ENCODE peak calls at places on chromosomes 11 and 22, in five cellular contexts. F, X, I, A and Y are unnamed samples.

GRCh38 chr11:6099577-6099976 is 7.9 kb upstream of the OR56B4 start:
- DNase-seq in F (no peak), X (no peak), I (no peak), A (no peak), Y (no peak)

GRCh38 chr11:71562120-71562519 is 3.2 kb upstream of the KRTAP5-10 start:
- DNase-seq in F (no peak), X (no peak), I (no peak), A (no peak), Y (no peak)

GRCh38 chr11:77299528-77299993 is 1.9 kb downstream of the GDPD4 start:
- DNase-seq in F (no peak), X (no peak), I (no peak), A (no peak), Y (no peak)

GRCh38 chr11:69094915-69095290 is 46.2 kb downstream of the TPCN2 start:
- DNase-seq in F (no peak), X (no peak), I (no peak), A (no peak), Y (no peak)

GRCh38 chr11:64415996-64416728 is 57.2 kb downstream of the RPS6KA4 start:
- DNase-seq in F (no peak), X (no peak), I (no peak), A (no peak), Y (no peak)

GRCh38 chr11:110425751-110426545 is 3.8 kb upstream of the FDX1 start:
- DNase-seq in F (peak), X (no peak), I (no peak), A (no peak), Y (no peak)

GRCh38 chr22:44703269-44703870 is 1.4 kb downstream of the PRR5 start:
- DNase-seq in F (peak), X (no peak), I (no peak), A (no peak), Y (no peak)

GRCh38 chr22:38696606-38697005 is 4.1 kb downstream of the JOSD1 start:
- DNase-seq in F (peak), X (no peak), I (no peak), A (no peak), Y (no peak)

GRCh38 chr11:44623716-44624491 is 58.4 kb downstream of the CD82 start:
- DNase-seq in F (no peak), X (no peak), I (peak), A (no peak), Y (peak)

GRCh38 chr11:19345519-19345847 is 104.7 kb upstream of the E2F8 start:
- DNase-seq in F (no peak), X (no peak), I (no peak), A (peak), Y (no peak)

GRCh38 chr11:25910090-25910489 is 421.8 kb upstream of the ANO3 start:
- DNase-seq in F (no peak), X (no peak), I (no peak), A (no peak), Y (no peak)

GRCh38 chr11:93741882-93742226 is 382 bp downstream of the C11orf54 start:
- DNase-seq in F (peak), X (no peak), I (no peak), A (no peak), Y (no peak)

GRCh38 chr22:26318975-26319374 is 110.1 kb upstream of the ASPHD2 start:
- DNase-seq in F (no peak), X (no peak), I (no peak), A (no peak), Y (no peak)

GRCh38 chr11:85472953-85473352 is 154.2 kb downstream of the DLG2 start:
- DNase-seq in F (no peak), X (no peak), I (no peak), A (no peak), Y (no peak)

GRCh38 chr11:64675417-64676252 is 47.4 kb downstream of the NRXN2 start:
- DNase-seq in F (peak), X (peak), I (no peak), A (peak), Y (no peak)

GRCh38 chr11:93537767-93538261 is 5.4 kb downstream of the SMCO4 start:
- DNase-seq in F (peak), X (no peak), I (no peak), A (no peak), Y (no peak)

GRCh38 chr11:19242184-19242932 is 1.6 kb upstream of the E2F8 start:
- DNase-seq in F (peak), X (peak), I (peak), A (no peak), Y (peak)

GRCh38 chr22:19179472-19180048 is 1.0 kb upstream of the SLC25A1 start:
- DNase-seq in F (peak), X (peak), I (no peak), A (peak), Y (peak)

GRCh38 chr11:103949781-103950180 is 86.7 kb upstream of the DDI1 start:
- DNase-seq in F (peak), X (no peak), I (no peak), A (no peak), Y (no peak)

GRCh38 chr11:78646564-78647185 is 72.0 kb upstream of the NARS2 start:
- DNase-seq in F (peak), X (peak), I (peak), A (peak), Y (peak)

GRCh38 chr22:31400023-31400397 is 606 bp downstream of the DRG1 start:
- DNase-seq in F (peak), X (no peak), I (no peak), A (peak), Y (peak)

GRCh38 chr11:84747871-84748270 is 879.3 kb downstream of the DLG2 start:
- DNase-seq in F (no peak), X (no peak), I (no peak), A (no peak), Y (no peak)

GRCh38 chr11:123300874-123301695 is 106.0 kb upstream of the CLMP start:
- DNase-seq in F (peak), X (no peak), I (no peak), A (no peak), Y (no peak)

GRCh38 chr11:71180694-71181466 is 71.5 kb downstream of the SHANK2 start:
- DNase-seq in F (no peak), X (no peak), I (no peak), A (no peak), Y (no peak)

GRCh38 chr11:35748644-35749043 is 86.1 kb downstream of the TRIM44 start:
- DNase-seq in F (no peak), X (no peak), I (no peak), A (no peak), Y (no peak)

GRCh38 chr22:45684169-45684568 is 12.5 kb downstream of the ATXN10 start:
- DNase-seq in F (no peak), X (no peak), I (no peak), A (no peak), Y (no peak)

GRCh38 chr11:87473174-87473573 is 435.4 kb downstream of the TMEM135 start:
- DNase-seq in F (peak), X (no peak), I (peak), A (no peak), Y (no peak)

GRCh38 chr11:118081241-118081958 is 4.5 kb downstream of the TMPRSS4 start:
- DNase-seq in F (no peak), X (no peak), I (no peak), A (no peak), Y (no peak)

GRCh38 chr11:128482512-128483191 is 104.7 kb downstream of the ETS1 start:
- DNase-seq in F (peak), X (peak), I (no peak), A (no peak), Y (peak)

GRCh38 chr11:91158297-91158696 is 935.4 kb upstream of the CHORDC1 start:
- DNase-seq in F (no peak), X (no peak), I (no peak), A (no peak), Y (no peak)

GRCh38 chr11:8674859-8675258 is 7.6 kb downstream of the TRIM66 start:
- DNase-seq in F (no peak), X (no peak), I (no peak), A (no peak), Y (no peak)

GRCh38 chr11:2573240-2574042 is 126.4 kb downstream of the KCNQ1OT1 start:
- DNase-seq in F (no peak), X (no peak), I (no peak), A (no peak), Y (no peak)

GRCh38 chr22:29325785-29326315 is 10.4 kb upstream of the RASL10A start:
- DNase-seq in F (no peak), X (no peak), I (no peak), A (no peak), Y (no peak)

GRCh38 chr11:12200359-12201015 is 90.1 kb downstream of the MICAL2 start:
- DNase-seq in F (peak), X (no peak), I (no peak), A (no peak), Y (no peak)

GRCh38 chr22:50544078-50544745 is 1.5 kb upstream of the KLHDC7B start:
- DNase-seq in F (peak), X (peak), I (no peak), A (peak), Y (peak)
- TF ChIP-seq CTCF in F (peak), X (peak), I (peak), A (peak), Y (peak)

DNA sequence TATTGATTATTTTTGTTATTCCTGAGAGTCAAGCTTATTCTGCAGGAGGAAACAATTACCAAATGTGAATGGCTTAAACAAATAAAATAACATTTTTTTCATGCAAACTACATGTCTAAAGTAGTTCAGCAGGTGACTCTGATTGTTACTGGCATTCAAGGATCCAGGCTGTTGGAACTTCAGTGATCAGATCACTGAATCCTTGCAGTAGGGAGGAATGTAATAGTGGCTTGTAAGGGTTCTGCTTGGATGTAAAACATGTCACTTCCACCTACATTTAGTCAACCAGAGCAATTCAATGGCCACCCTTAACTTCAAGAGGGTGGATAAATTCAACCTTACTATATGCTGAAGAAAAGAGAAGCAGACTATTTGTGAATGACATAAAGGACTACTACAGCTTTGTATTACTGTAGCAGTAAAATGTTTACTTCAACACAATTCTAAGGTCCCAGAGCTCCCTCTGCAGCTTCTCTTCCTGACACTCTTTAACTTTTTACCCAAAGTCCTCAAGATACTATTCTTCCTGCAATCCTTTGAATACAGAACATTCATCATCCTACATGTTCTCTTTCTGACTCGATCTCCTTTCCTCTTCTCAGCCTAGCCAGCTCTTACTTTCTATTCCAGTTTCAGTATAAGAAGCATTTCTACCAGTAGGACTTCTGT is 284.0 kb downstream of the LRRC4C start:
- DNase-seq in F (no peak), X (no peak), I (no peak), A (no peak), Y (no peak)
- TF ChIP-seq CTCF in F (no peak), X (no peak), I (no peak), A (no peak), Y (no peak)

DNA sequence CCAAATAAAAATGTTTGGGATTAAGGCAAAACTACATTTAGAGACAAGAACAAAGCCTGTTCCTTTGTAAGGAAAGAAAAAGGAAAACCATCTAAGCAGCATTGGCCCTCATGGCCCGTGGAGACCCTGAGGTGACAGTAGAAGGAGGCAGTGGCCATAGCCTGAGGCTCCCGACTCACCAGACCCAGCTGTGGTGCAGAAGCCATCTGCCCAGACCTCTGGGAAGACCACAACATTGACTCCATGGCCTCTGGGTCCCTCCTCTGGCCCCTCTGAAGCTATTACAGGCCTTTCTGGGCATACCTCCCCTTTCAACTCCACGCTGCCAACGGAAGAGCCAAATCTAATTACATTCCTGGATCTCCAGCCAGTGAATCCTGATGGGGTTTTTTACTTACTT is 6.4 kb downstream of the PRAME start:
- DNase-seq in F (peak), X (peak), I (no peak), A (no peak), Y (peak)
- TF ChIP-seq CTCF in F (no peak), X (peak), I (no peak), A (peak), Y (peak)

DNA sequence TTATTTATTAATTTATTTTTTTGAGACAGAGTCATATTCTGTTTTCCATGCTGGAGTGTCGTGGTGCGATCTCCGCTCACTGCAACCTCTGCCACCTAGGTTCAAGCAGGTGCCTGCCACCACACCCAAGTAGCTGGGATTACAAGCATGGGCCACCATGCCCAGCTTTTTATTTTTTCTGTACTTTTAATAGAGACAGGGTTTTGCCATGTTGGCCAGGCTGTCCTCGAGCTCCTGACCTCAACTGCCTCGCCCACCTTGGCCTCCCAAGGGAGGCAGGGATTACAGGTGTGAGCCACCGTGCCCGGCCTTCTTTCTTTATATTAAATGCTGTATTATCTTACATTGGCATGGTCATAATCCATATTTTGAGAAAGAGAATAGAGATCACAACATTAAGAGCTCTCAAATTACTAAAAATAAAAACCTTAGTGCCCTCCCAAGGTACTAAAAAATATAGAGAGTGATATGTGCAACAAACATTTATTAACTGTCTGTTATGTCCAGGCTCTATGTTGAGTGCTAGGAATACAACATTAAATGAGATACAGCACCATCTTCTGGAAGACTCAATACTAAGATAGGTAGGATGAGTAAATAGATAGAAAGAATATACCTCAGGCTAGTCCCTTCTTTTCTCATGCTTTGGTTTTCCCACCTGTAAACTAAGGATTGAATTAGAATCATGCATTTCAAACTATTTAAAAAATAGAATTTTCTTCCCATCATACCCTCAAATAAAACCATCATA is 84.1 kb downstream of the BBOX1 start:
- DNase-seq in F (peak), X (no peak), I (no peak), A (no peak), Y (no peak)
- TF ChIP-seq CTCF in F (peak), X (no peak), I (peak), A (peak), Y (no peak)